ENCODE peak calls at places on chromosomes 6 and 20, in four cellular contexts. K, Z, I and E are unnamed samples.

GRCh38 chr20:48616481-48616880 is 211.3 kb downstream of the PREX1 start:
- DNase-seq in I (no peak), K (no peak), Z (no peak), E (no peak)

GRCh38 chr20:62276448-62276847 is 26.3 kb upstream of the ADRM1 start:
- DNase-seq in I (no peak), Z (no peak), K (no peak), E (no peak)

GRCh38 chr6:225121-225721 is 67.1 kb upstream of the DUSP22 start:
- DNase-seq in I (no peak), K (peak), Z (peak), E (no peak)

GRCh38 chr6:27139753-27140522 is 107.6 kb upstream of the PRSS16 start:
- DNase-seq in K (no peak), I (peak), Z (no peak), E (no peak)

GRCh38 chr20:63565699-63566335 is 8.2 kb downstream of the HELZ2 start:
- DNase-seq in I (no peak), Z (no peak), K (no peak), E (no peak)

GRCh38 chr6:165469483-165469882 is 160.1 kb upstream of the C6orf118 start:
- DNase-seq in K (no peak), I (no peak), Z (no peak), E (no peak)

GRCh38 chr20:59598625-59599310 is 5.6 kb upstream of the PHACTR3 start:
- DNase-seq in I (peak), Z (peak), K (peak), E (peak)

GRCh38 chr20:23551786-23552185 is 16.5 kb downstream of the CST9L start:
- DNase-seq in K (no peak), Z (no peak), I (no peak), E (no peak)

GRCh38 chr6:4583026-4583425 is 193.2 kb upstream of the CDYL start:
- DNase-seq in I (no peak), Z (no peak), K (no peak), E (no peak)

GRCh38 chr6:53524455-53524815 is 20.5 kb downstream of the GCLC start:
- DNase-seq in I (no peak), Z (no peak), K (no peak), E (no peak)

GRCh38 chr6:113361014-113361645 is 496.0 kb upstream of the MARCKS start:
- DNase-seq in K (no peak), I (no peak), Z (no peak), E (no peak)

GRCh38 chr6:136647363-136647763 is 97.1 kb upstream of the MAP7 start:
- DNase-seq in K (no peak), I (peak), Z (peak), E (no peak)

GRCh38 chr6:123009101-123009500 is 13.1 kb downstream of the CLVS2 start:
- DNase-seq in K (no peak), Z (no peak), I (no peak), E (no peak)

GRCh38 chr20:1816384-1817381 is 78.5 kb upstream of the SIRPA start:
- DNase-seq in I (no peak), K (no peak), Z (no peak), E (no peak)

GRCh38 chr20:48722737-48723191 is 105.0 kb downstream of the PREX1 start:
- DNase-seq in K (no peak), Z (no peak), I (no peak), E (no peak)

GRCh38 chr20:44302026-44302669 is 8.9 kb downstream of the FITM2 start:
- DNase-seq in Z (no peak), K (no peak), I (no peak), E (no peak)

GRCh38 chr6:1242439-1242838 is 69.5 kb upstream of the FOXQ1 start:
- DNase-seq in Z (no peak), I (no peak), K (no peak), E (no peak)

GRCh38 chr20:41848180-41848579 is 230.0 kb upstream of the CHD6 start:
- DNase-seq in Z (no peak), K (no peak), I (peak), E (no peak)

DNA sequence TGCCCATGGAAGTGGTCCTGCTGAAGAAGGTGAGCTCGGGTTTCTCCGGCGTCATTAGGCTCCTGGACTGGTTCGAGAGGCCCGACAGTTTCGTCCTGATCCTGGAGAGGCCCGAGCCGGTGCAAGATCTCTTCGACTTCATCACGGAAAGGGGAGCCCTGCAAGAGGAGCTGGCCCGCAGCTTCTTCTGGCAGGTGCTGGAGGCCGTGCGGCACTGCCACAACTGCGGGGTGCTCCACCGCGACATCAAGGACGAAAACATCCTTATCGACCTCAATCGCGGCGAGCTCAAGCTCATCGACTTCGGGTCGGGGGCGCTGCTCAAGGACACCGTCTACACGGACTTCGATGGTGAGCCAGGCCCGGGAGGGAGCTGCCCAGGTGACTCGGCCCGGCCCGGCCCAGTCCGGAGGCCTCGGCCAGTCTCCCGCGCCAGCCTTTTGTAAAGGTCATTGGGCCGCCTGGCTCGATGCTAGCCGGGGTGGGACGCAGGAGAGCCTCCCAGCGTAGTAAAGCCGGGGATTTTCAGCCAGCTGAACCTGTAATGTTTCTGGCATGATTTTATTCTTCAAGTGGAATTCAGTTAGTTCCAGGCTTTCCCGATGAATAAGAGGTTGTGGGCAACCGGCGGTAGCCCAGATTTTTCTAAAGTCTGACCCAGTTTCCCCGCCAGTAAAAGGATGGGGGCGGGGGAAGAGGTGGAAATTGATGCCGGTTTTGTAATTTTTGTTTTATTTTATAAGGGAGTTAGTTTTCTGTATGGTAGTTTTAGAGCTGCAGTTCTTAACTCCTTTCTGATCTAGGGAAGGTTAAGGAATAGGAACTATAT is 1.4 kb downstream of the PIM1 start:
- DNase-seq in I (peak), Z (no peak), K (no peak), E (no peak)
- TF ChIP-seq SPI1 in I (no peak), Z (no peak), K (no peak), E (no peak)

GRCh38 chr6:37485259-37485658 is 14.4 kb downstream of the CCDC167 start:
- DNase-seq in Z (no peak), K (no peak), I (peak), E (no peak)
- TF ChIP-seq SPI1 in Z (no peak), K (no peak), I (no peak), E (no peak)

GRCh38 chr6:40714143-40714542 is 127.0 kb upstream of the LRFN2 start:
- DNase-seq in I (no peak), Z (no peak), K (no peak), E (no peak)
- TF ChIP-seq SPI1 in I (no peak), Z (no peak), K (no peak), E (no peak)

DNA sequence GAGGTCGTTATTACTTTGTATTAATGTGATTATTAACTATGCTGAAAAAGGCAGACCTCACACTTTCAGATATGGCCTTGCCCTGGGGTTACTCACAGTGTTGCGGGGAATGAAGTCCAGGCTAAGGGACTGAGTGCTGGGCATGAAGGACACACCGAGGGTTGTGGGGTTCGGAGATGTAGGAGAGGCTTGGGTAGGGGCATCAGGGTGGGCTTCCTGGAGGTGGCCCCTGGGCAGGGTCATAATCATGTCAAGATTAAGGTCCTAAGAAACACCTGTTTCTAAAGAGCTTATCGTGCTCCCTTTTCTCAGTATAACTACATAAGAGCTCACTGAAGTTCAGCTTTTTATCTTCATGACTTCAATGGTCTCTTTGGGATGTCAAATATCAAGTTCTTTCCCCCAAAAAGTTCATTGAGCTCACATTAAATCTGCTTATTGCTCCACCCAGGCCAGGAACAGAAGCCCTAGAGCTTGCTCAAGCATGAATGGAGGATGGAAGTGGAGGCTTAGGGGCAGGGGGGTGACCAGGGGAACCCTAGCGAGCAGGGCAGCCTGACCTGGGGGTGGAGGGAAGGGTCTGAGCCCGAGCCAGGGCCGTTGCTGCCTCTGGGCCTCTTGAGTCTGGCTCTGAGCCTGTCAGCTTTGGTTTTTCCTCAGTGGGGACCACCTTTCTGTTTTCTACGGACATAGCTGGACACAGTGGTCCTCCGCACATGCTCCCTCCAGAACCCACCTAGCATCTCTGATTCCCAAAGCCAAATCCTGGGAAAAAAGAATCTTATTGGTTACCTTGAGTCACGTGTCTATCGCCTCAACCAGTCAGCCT is 37.3 kb upstream of the TGM2 start:
- DNase-seq in Z (no peak), K (no peak), I (no peak), E (no peak)
- TF ChIP-seq SPI1 in Z (no peak), K (no peak), I (no peak), E (no peak)

GRCh38 chr6:154617175-154617574 is 106.7 kb upstream of the CNKSR3 start:
- DNase-seq in Z (no peak), I (no peak), K (no peak), E (no peak)
- TF ChIP-seq SPI1 in Z (no peak), I (no peak), K (no peak), E (no peak)

DNA sequence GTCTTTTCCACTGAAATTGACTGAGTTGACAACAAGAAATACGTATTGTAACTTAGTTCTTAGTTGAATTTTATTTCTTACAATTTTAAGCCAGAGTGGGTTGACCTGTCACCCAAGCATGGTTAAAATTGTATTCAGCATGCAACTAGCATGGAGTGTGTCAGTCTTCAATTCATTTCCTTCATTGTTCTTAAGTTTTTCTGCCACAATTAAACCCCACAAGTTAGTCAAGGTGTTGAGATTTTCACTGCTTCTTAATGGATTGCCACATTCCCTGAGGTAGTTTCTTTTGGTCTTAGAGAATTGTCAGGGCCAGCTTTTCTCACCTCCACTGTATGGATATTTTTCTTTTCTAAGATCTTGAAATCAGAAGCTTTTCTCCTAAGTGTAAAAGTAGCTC is 2.1 kb downstream of the PTPN1 start:
- DNase-seq in I (no peak), K (no peak), Z (no peak), E (no peak)
- TF ChIP-seq SPI1 in I (no peak), K (no peak), Z (no peak), E (no peak)

GRCh38 chr6:160933256-160933655 is 58.3 kb upstream of the MAP3K4 start:
- DNase-seq in Z (no peak), I (peak), K (no peak), E (no peak)
- TF ChIP-seq SPI1 in Z (no peak), I (no peak), K (no peak), E (no peak)

DNA sequence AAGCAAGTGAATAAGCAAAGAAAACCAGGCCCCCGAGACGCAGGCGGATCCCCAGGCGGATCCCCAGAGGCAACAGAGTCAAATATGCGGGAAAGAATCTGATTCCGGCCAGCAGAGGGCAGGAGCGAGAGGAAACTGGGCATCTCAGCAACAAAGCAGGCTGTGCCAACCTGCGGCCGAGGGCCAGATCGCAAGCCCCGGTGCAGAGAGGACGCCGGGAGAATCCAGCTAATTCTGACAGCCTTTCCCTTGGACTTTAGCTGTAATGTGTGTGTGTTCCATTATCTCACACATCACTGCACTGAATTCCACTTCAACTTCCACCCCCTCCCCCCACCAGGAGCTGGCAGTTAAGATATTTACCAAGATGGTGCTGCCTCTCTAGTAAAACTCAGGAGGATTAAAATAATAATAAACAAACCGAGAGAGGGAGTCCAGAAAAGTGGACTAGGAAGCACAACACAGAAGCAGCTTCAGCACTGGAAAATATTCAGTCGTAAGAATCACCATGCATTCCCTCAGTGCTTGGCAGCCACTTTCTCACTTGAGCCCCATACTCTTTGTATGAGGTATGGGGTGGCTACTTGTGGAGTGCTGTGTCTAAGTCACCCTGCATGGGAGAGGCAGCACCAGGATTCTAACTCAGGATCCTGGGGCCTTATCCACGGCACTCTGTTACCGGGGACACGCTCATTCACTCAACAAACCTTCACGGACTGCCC is 66.2 kb upstream of the SNX9 start:
- DNase-seq in Z (no peak), K (peak), I (peak), E (no peak)
- TF ChIP-seq SPI1 in Z (no peak), K (no peak), I (no peak), E (no peak)

DNA sequence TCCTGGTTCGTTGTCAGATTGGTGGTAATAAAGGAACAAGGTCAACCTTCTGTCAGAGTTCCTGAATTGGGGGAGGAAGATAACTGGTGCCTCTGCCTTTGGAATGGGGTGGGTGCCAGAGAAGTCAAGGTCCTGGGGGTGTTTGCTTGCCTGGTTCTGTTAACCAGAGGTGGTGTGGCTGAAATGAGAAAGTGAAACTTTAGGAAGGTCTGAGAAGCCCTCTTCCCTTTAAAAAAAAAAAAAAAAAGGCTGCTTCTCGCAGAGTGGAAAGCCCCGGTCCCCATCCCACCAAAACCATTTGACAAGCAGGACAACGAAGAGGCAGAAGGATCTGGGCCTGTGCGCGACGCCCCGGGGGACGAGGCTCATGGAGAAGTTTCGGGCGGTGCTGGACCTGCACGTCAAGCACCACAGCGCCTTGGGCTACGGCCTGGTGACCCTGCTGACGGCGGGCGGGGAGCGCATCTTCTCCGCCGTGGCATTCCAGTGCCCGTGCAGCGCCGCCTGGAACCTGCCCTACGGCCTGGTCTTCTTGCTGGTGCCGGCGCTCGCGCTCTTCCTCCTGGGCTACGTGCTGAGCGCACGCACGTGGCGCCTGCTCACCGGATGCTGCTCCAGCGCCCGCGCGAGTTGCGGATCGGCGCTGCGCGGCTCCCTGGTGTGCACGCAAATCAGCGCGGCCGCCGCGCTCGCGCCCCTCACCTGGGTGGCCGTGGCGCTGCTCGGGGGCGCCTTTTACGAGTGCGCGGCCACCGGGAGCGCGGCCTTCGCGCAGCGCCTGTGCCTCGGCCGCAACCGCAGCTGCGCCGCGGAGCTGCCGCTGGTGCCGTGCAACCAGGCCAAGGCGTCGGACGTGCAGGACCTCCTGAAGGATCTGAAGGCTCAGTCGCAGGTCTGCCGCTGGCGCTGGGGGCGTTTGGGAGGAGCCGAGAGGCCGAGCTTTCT is 660 bp downstream of the CALHM6 start:
- DNase-seq in Z (no peak), K (no peak), I (no peak), E (peak)
- TF ChIP-seq SPI1 in Z (no peak), K (no peak), I (no peak), E (no peak)